ENCODE peak calls at places on chromosomes 13 and 19, in ten cellular contexts. J is right cardiac atrium; T is transverse colon; P is tibial artery; M is CD4-positive, CD25-positive, alpha-beta regulatory T cell; K is tibial nerve; L is HAP-1; N is CD8-positive, alpha-beta memory T cell; A is psoas muscle; H is astrocyte. I is an unnamed sample.

GRCh38 chr13:81406022-81406421 is 1065.1 kb upstream of the SPRY2 start:
- DNase-seq in M (no peak), H (no peak), J (no peak), N (no peak), A (no peak), K (no peak), P (no peak), T (no peak), L (no peak), I (no peak)

GRCh38 chr13:80523134-80523533 is 182.2 kb upstream of the SPRY2 start:
- DNase-seq in M (no peak), H (no peak), J (no peak), L (no peak), N (no peak), K (no peak), P (no peak), A (no peak), T (no peak), I (no peak)

GRCh38 chr13:75186384-75186783 is 295.6 kb downstream of the TBC1D4 start:
- DNase-seq in H (no peak), T (no peak), J (peak; percentile 38), M (no peak), P (no peak), L (no peak), N (no peak), K (no peak), A (no peak), I (no peak)

GRCh38 chr13:36712785-36713184 is 39.0 kb downstream of the SERTM1 start:
- DNase-seq in K (no peak), H (peak; percentile 86), L (no peak), T (no peak), N (no peak), J (no peak), M (no peak), P (no peak), A (no peak), I (no peak)

GRCh38 chr19:18399008-18399407 is 1.6 kb upstream of the LRRC25 start:
- DNase-seq in A (no peak), K (no peak), L (no peak), H (peak; percentile 70), M (no peak), P (peak; percentile 64), J (peak; percentile 62), N (no peak), T (peak; percentile 60), I (no peak)

GRCh38 chr13:26220575-26220974 is 1.5 kb downstream of the RNF6 start:
- DNase-seq in L (no peak), P (no peak), J (no peak), T (no peak), A (no peak), K (no peak), M (no peak), N (no peak), H (peak; percentile 63), I (no peak)

GRCh38 chr19:35226748-35227147 is 1.8 kb downstream of the FAM187B start:
- DNase-seq in K (no peak), N (no peak), A (no peak), H (no peak), L (no peak), J (no peak), M (no peak), T (no peak), P (no peak), I (no peak)

GRCh38 chr13:22074403-22074802 is 403.5 kb downstream of the FGF9 start:
- DNase-seq in N (no peak), P (no peak), H (no peak), L (no peak), M (no peak), T (no peak), K (no peak), J (no peak), A (no peak), I (no peak)

GRCh38 chr13:98240974-98241373 is 63.9 kb upstream of the RNF113B start:
- DNase-seq in N (no peak), J (no peak), L (no peak), T (no peak), M (no peak), K (no peak), H (no peak), A (no peak), P (no peak), I (no peak)

GRCh38 chr13:76594435-76594834 is 291.8 kb downstream of the KCTD12 start:
- DNase-seq in M (no peak), N (no peak), T (no peak), P (no peak), L (no peak), K (no peak), A (no peak), J (no peak), H (no peak), I (no peak)

GRCh38 chr19:17873661-17874422 is 2.1 kb downstream of the SLC5A5 start:
- DNase-seq in L (peak; percentile 91), K (no peak), N (peak; percentile 75), H (no peak), A (no peak), J (peak; percentile 68), T (peak; percentile 53), P (no peak), M (peak; percentile 53), I (no peak)

GRCh38 chr19:32318884-32319520 is 26.4 kb upstream of the ZNF507 start:
- DNase-seq in T (no peak), L (peak; percentile 64), P (no peak), H (no peak), M (no peak), J (no peak), N (no peak), A (no peak), K (no peak), I (no peak)

GRCh38 chr19:28489126-28489660 is 723.8 kb downstream of the UQCRFS1 start:
- DNase-seq in T (no peak), J (no peak), L (no peak), M (no peak), P (no peak), H (no peak), N (no peak), A (no peak), K (no peak), I (no peak)

GRCh38 chr19:43691755-43692154 is 21.8 kb upstream of the PLAUR start:
- DNase-seq in T (no peak), A (no peak), P (no peak), M (no peak), K (no peak), N (no peak), H (no peak), L (no peak), J (no peak), I (no peak)

GRCh38 chr13:92535222-92536006 is 691.2 kb upstream of the GPC6 start:
- DNase-seq in J (no peak), K (no peak), L (no peak), M (no peak), N (no peak), A (no peak), H (no peak), T (no peak), P (no peak), I (no peak)
- H3K4me1 ChIP-seq in J (no peaks in the 10 kb centered on the region), K (no peaks in the 10 kb centered on the region), L (no peaks in the 10 kb centered on the region), M (no peaks in the 10 kb centered on the region), N (no peaks in the 10 kb centered on the region), A (no peaks in the 10 kb centered on the region), H (no peaks in the 10 kb centered on the region), T (no peaks in the 10 kb centered on the region), P (no peaks in the 10 kb centered on the region), I (no peaks in the 10 kb centered on the region)

DNA sequence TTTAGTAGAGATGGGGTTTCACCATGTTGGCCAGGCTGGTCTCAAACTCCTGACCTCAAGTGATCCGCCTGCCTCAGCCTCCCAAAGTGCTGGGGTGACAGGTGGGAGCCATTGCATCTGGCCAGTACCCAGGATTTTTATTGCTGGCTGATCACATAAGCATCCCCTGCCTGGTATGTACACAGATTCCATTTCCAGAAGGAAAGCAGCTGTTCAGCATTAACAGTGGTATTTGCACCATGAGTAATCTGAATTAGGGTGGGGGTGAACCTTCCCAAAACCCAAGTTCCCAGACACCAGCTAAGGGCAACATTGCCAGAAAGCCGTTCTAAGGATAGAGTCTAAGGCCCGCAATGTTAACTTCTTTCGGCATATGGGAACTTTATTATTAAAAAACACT is 7.3 kb downstream of the ZNF555 start:
- DNase-seq in J (no peak), P (no peak), H (no peak), T (no peak), M (no peak), L (no peak), N (no peak), K (no peak), A (no peak), I (no peak)
- H3K9me3 ChIP-seq in J (peaks cover 17% of the 10 kb centered on the region), P (peaks cover 55% of the 10 kb centered on the region), H (peaks cover 33% of the 10 kb centered on the region), T (peaks cover 43% of the 10 kb centered on the region), M (peaks cover 49% of the 10 kb centered on the region), L (peaks cover 49% of the 10 kb centered on the region), N (peaks cover 17% of the 10 kb centered on the region), K (peaks cover 56% of the 10 kb centered on the region), A (peaks cover 46% of the 10 kb centered on the region), I (peaks cover 43% of the 10 kb centered on the region)

GRCh38 chr13:37869756-37870488 is at the start of gene TRPC4:
- DNase-seq in L (peak; percentile 81), A (peak; percentile 49), T (peak; percentile 20), K (no peak), P (peak; percentile 30), H (peak; percentile 63), J (peak; percentile 64), N (no peak), M (no peak), I (peak; percentile 64)

GRCh38 chr13:37868691-37869505 is 674 bp downstream of the TRPC4 start:
- DNase-seq in L (peak; percentile 16), N (no peak), M (no peak), H (peak; percentile 51), P (no peak), J (peak; percentile 33), A (no peak), K (no peak), T (no peak), I (no peak)

GRCh38 chr13:37869506-37869755 is 141 bp downstream of the TRPC4 start:
- DNase-seq in T (no peak), A (no peak), M (no peak), N (no peak), J (peak; percentile 37), P (no peak), K (no peak), L (no peak), H (no peak), I (no peak)

GRCh38 chr13:37870895-37871550 is 1.5 kb upstream of the TRPC4 start:
- DNase-seq in H (peak; percentile 80), L (no peak), A (no peak), M (no peak), N (no peak), P (no peak), T (no peak), J (no peak), K (no peak), I (no peak)

DNA sequence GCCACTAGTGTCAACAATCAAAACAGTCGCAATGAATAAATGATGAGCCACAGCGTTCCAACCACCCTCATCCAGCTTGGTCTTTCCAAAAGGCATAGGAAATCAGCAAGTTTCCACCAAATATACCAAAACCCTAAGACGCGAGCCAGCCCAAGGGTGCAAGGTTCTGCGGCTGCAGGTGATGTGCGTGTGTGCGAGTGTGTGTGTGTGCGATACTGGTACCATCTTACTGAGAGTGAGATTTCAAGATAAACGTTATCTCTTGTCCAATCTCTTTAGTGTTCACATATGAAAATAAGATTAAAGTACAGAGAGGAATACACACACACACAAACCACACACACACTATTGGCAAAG is 895 bp upstream of the TRPC4 start:
- DNase-seq in L (no peak), J (no peak), T (no peak), H (peak; percentile 42), A (no peak), M (no peak), N (no peak), K (no peak), P (no peak), I (no peak)
- H3K4me1 ChIP-seq in L (peaks cover 2% of the 10 kb centered on the region), J (no peaks in the 10 kb centered on the region), T (peaks cover 4% of the 10 kb centered on the region), H (peaks cover 13% of the 10 kb centered on the region), A (peaks cover 4% of the 10 kb centered on the region), M (no peaks in the 10 kb centered on the region), N (no peaks in the 10 kb centered on the region), K (no peaks in the 10 kb centered on the region), P (no peaks in the 10 kb centered on the region), I (no peaks in the 10 kb centered on the region)

GRCh38 chr19:7000816-7001215 is 20.4 kb downstream of the MBD3L2B start:
- DNase-seq in H (no peak), M (no peak), J (no peak), P (no peak), K (no peak), T (no peak), L (no peak), A (no peak), N (no peak), I (no peak)
- H3K9me3 ChIP-seq in H (peaks cover 6% of the 10 kb centered on the region), M (no peaks in the 10 kb centered on the region), J (no peaks in the 10 kb centered on the region), P (no peaks in the 10 kb centered on the region), K (no peaks in the 10 kb centered on the region), T (no peaks in the 10 kb centered on the region), L (no peaks in the 10 kb centered on the region), A (no peaks in the 10 kb centered on the region), N (no peaks in the 10 kb centered on the region), I (no peaks in the 10 kb centered on the region)